ENCODE peak calls at places on chromosomes 16 and 17, in four cellular contexts. One of them, this sample, is unnamed. For H3K4me1, the result is how much of the 10 kb centered on the place peaks cover.

GRCh38 chr17:68035131-68035522 is 408 bp upstream of the KPNA2 start:
- DNase-seq in PC-3: no peak
- DNase-seq in mesenchymal stem cell: no peak
- DNase-seq in IMR-90: no peak
- DNase-seq in this sample: peak

GRCh38 chr16:27853101-27853500 is 210.4 kb downstream of the GSG1L start:
- DNase-seq in PC-3: no peak
- DNase-seq in mesenchymal stem cell: no peak
- DNase-seq in IMR-90: no peak
- DNase-seq in this sample: no peak

GRCh38 chr17:31724026-31724425 is 135.0 kb downstream of the COPRS start:
- DNase-seq in PC-3: no peak
- DNase-seq in mesenchymal stem cell: peak
- DNase-seq in IMR-90: peak
- DNase-seq in this sample: no peak

GRCh38 chr16:79932564-79932963 is 332.0 kb upstream of the MAF start:
- DNase-seq in PC-3: no peak
- DNase-seq in mesenchymal stem cell: no peak
- DNase-seq in IMR-90: no peak
- DNase-seq in this sample: no peak

GRCh38 chr16:20317117-20317516 is 10.2 kb downstream of the GP2 start:
- DNase-seq in PC-3: no peak
- DNase-seq in mesenchymal stem cell: no peak
- DNase-seq in IMR-90: no peak
- DNase-seq in this sample: no peak

GRCh38 chr16:81353895-81354294 is 39.1 kb downstream of the GAN start:
- DNase-seq in PC-3: no peak
- DNase-seq in mesenchymal stem cell: no peak
- DNase-seq in IMR-90: no peak
- DNase-seq in this sample: no peak

GRCh38 chr17:57940653-57941329 is 14.4 kb downstream of the CUEDC1 start:
- DNase-seq in PC-3: peak
- DNase-seq in mesenchymal stem cell: no peak
- DNase-seq in IMR-90: no peak
- DNase-seq in this sample: no peak

GRCh38 chr17:49821916-49822315 is 26.0 kb downstream of the TAC4 start:
- DNase-seq in PC-3: peak
- DNase-seq in mesenchymal stem cell: no peak
- DNase-seq in IMR-90: no peak
- DNase-seq in this sample: no peak

GRCh38 chr16:50295541-50296132 is 29.3 kb downstream of the ADCY7 start:
- DNase-seq in PC-3: no peak
- DNase-seq in mesenchymal stem cell: no peak
- DNase-seq in IMR-90: no peak
- DNase-seq in this sample: no peak

GRCh38 chr16:51759329-51759728 is 608.3 kb upstream of the SALL1 start:
- DNase-seq in PC-3: no peak
- DNase-seq in mesenchymal stem cell: no peak
- DNase-seq in IMR-90: no peak
- DNase-seq in this sample: no peak

GRCh38 chr17:50934672-50935200 is 68.6 kb upstream of the TOB1 start:
- DNase-seq in PC-3: no peak
- DNase-seq in mesenchymal stem cell: no peak
- DNase-seq in IMR-90: no peak
- DNase-seq in this sample: no peak

GRCh38 chr17:62824290-62825135 is 16.4 kb upstream of the MARCHF10 start:
- DNase-seq in PC-3: peak
- DNase-seq in mesenchymal stem cell: peak
- DNase-seq in IMR-90: peak
- DNase-seq in this sample: peak

GRCh38 chr17:951388-952132 is 28.0 kb downstream of the NXN start:
- DNase-seq in PC-3: peak
- DNase-seq in mesenchymal stem cell: peak
- DNase-seq in IMR-90: peak
- DNase-seq in this sample: peak

GRCh38 chr17:70855401-70856054 is 686.2 kb downstream of the KCNJ2 start:
- DNase-seq in PC-3: peak
- DNase-seq in mesenchymal stem cell: peak
- DNase-seq in IMR-90: peak
- DNase-seq in this sample: no peak

GRCh38 chr17:869567-870530 is 87.7 kb downstream of the MRM3 start:
- DNase-seq in PC-3: peak
- DNase-seq in mesenchymal stem cell: peak
- DNase-seq in IMR-90: peak
- DNase-seq in this sample: no peak

DNA sequence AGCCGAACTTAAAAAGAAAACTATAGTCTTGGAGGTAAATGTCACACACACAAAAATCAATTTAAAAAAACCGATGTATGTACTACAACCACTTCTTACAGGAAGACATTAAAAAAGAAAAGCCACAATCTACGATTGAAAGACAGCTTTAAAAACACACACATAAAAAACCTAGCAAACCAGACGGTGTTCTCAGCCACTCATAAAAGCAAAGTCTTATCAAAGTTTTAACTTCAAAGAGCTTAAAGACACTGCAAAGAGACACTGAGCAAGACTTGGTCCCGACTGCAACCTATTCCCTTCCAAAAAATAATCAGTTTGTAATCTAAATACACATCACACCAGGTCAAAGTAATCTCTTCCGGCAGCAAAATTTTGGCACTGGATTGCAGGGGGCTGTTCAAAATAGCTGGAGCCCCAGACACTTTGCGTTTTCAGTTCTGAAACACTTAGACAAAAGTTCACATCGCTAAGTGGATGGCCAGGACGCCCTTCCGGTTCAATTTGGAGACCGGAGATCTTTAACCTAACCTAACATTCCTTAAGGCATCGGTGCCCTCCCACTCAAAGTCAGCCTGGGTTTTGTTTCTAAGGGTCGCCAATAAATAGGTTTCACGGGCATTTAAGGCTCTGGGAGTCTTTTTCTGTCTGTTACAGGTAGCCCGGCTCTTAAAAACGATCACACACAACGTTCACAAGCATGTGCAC is 2.6 kb downstream of the ZCCHC14 start:
- DNase-seq in PC-3: no peak
- DNase-seq in mesenchymal stem cell: no peak
- DNase-seq in IMR-90: no peak
- DNase-seq in this sample: peak
- H3K4me1 ChIP-seq in PC-3: under half
- H3K4me1 ChIP-seq in mesenchymal stem cell: under half
- H3K4me1 ChIP-seq in IMR-90: under half
- H3K4me1 ChIP-seq in this sample: half or more

GRCh38 chr17:72579990-72580320 is 459.1 kb downstream of the SOX9 start:
- DNase-seq in PC-3: no peak
- DNase-seq in mesenchymal stem cell: no peak
- DNase-seq in IMR-90: no peak
- DNase-seq in this sample: no peak

GRCh38 chr17:72575542-72576233 is 454.9 kb downstream of the SOX9 start:
- DNase-seq in PC-3: no peak
- DNase-seq in mesenchymal stem cell: no peak
- DNase-seq in IMR-90: no peak
- DNase-seq in this sample: no peak

GRCh38 chr17:72580321-72581127 is 459.7 kb downstream of the SOX9 start:
- DNase-seq in PC-3: peak
- DNase-seq in mesenchymal stem cell: no peak
- DNase-seq in IMR-90: no peak
- DNase-seq in this sample: no peak

GRCh38 chr17:72576289-72576759 is 455.5 kb downstream of the SOX9 start:
- DNase-seq in PC-3: no peak
- DNase-seq in mesenchymal stem cell: no peak
- DNase-seq in IMR-90: no peak
- DNase-seq in this sample: no peak

DNA sequence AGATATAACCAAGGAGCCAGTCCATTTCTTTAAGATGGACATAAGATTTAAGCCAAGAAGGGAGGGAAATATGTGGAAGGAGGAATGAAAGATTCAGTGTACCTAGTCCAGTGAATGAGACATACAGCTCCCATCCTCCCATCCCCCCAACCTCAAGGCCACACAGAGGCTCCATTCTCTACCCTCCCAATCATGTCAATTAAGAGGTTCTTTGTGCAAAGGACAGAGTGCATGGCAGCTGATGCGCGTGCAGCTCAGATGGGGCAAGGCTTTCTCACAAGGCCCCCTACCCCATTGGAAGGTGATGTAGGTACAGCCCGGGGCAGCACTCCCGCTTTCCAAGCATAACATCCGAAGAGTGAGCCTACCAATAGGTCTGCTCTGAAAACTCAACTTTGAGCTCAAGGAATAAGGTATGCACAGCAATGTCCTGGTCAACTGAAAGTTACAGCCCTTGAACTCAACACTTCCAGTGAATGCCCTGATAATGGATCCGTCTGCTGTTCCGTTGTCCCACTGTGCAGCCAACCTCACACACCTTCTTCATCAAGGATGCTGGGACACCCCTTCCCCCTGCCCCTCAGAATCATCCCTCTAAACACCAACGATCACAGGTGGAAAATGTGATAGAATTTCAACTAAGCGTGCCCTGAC is 458.1 kb downstream of the SOX9 start:
- DNase-seq in PC-3: no peak
- DNase-seq in mesenchymal stem cell: no peak
- DNase-seq in IMR-90: no peak
- DNase-seq in this sample: no peak
- H3K9ac ChIP-seq in PC-3: no peak
- H3K9ac ChIP-seq in mesenchymal stem cell: no peak
- H3K9ac ChIP-seq in IMR-90: no peak
- H3K9ac ChIP-seq in this sample: no peak

GRCh38 chr16:4769306-4769638 is 2.3 kb upstream of the ZNF500 start:
- DNase-seq in PC-3: no peak
- DNase-seq in mesenchymal stem cell: no peak
- DNase-seq in IMR-90: no peak
- DNase-seq in this sample: no peak
- H3K4me3 ChIP-seq in PC-3: peak
- H3K4me3 ChIP-seq in mesenchymal stem cell: no peak
- H3K4me3 ChIP-seq in IMR-90: no peak
- H3K4me3 ChIP-seq in this sample: peak

GRCh38 chr17:2405247-2405926 is 4.5 kb upstream of the MNT start:
- DNase-seq in PC-3: peak
- DNase-seq in mesenchymal stem cell: peak
- DNase-seq in IMR-90: peak
- DNase-seq in this sample: peak
- H3K4me1 ChIP-seq in PC-3: under half
- H3K4me1 ChIP-seq in mesenchymal stem cell: under half
- H3K4me1 ChIP-seq in IMR-90: under half
- H3K4me1 ChIP-seq in this sample: half or more